ENCODE peak calls at places on chromosomes 7 and 10, in nine cellular contexts. One of them, this sample, is unnamed.

GRCh38 chr7:92973293-92973731 is 136.9 kb upstream of the CDK6 start:
- DNase-seq in OCI-LY7: no peak
- DNase-seq in body of pancreas: no peak
- DNase-seq in WTC11: no peak
- DNase-seq in right lobe of liver: no peak
- DNase-seq in fibroblast of mammary gland: no peak
- DNase-seq in CD4-positive, alpha-beta T cell: no peak
- DNase-seq in right atrium auricular region: no peak
- DNase-seq in CD8-positive, alpha-beta T cell: no peak
- DNase-seq in this sample: no peak

GRCh38 chr7:133754718-133755117 is 372.4 kb upstream of the LRGUK start:
- DNase-seq in right atrium auricular region: no peak
- DNase-seq in right lobe of liver: no peak
- DNase-seq in CD4-positive, alpha-beta T cell: no peak
- DNase-seq in CD8-positive, alpha-beta T cell: no peak
- DNase-seq in body of pancreas: no peak
- DNase-seq in fibroblast of mammary gland: no peak
- DNase-seq in WTC11: no peak
- DNase-seq in OCI-LY7: no peak
- DNase-seq in this sample: no peak

GRCh38 chr7:42593860-42594259 is 318.0 kb downstream of the C7orf25 start:
- DNase-seq in body of pancreas: no peak
- DNase-seq in fibroblast of mammary gland: no peak
- DNase-seq in WTC11: no peak
- DNase-seq in OCI-LY7: no peak
- DNase-seq in right lobe of liver: no peak
- DNase-seq in right atrium auricular region: no peak
- DNase-seq in CD8-positive, alpha-beta T cell: no peak
- DNase-seq in CD4-positive, alpha-beta T cell: no peak
- DNase-seq in this sample: no peak

GRCh38 chr7:87599336-87599735 is 1.3 kb downstream of the ABCB1 start:
- DNase-seq in OCI-LY7: peak
- DNase-seq in right lobe of liver: peak
- DNase-seq in CD8-positive, alpha-beta T cell: peak
- DNase-seq in right atrium auricular region: no peak
- DNase-seq in WTC11: no peak
- DNase-seq in CD4-positive, alpha-beta T cell: peak
- DNase-seq in fibroblast of mammary gland: no peak
- DNase-seq in body of pancreas: no peak
- DNase-seq in this sample: no peak

GRCh38 chr7:28144266-28144665 is 36.3 kb downstream of the JAZF1 start:
- DNase-seq in CD8-positive, alpha-beta T cell: no peak
- DNase-seq in right atrium auricular region: no peak
- DNase-seq in fibroblast of mammary gland: no peak
- DNase-seq in WTC11: peak
- DNase-seq in right lobe of liver: peak
- DNase-seq in CD4-positive, alpha-beta T cell: no peak
- DNase-seq in OCI-LY7: no peak
- DNase-seq in body of pancreas: no peak
- DNase-seq in this sample: peak

GRCh38 chr7:95527033-95527775 is 41.5 kb downstream of the ASB4 start:
- DNase-seq in right atrium auricular region: no peak
- DNase-seq in CD8-positive, alpha-beta T cell: no peak
- DNase-seq in fibroblast of mammary gland: peak
- DNase-seq in OCI-LY7: peak
- DNase-seq in right lobe of liver: peak
- DNase-seq in body of pancreas: peak
- DNase-seq in WTC11: peak
- DNase-seq in CD4-positive, alpha-beta T cell: no peak
- DNase-seq in this sample: peak

GRCh38 chr10:43299579-43299978 is 32.7 kb upstream of the RASGEF1A start:
- DNase-seq in fibroblast of mammary gland: no peak
- DNase-seq in CD8-positive, alpha-beta T cell: peak
- DNase-seq in body of pancreas: no peak
- DNase-seq in right lobe of liver: no peak
- DNase-seq in WTC11: no peak
- DNase-seq in CD4-positive, alpha-beta T cell: no peak
- DNase-seq in right atrium auricular region: no peak
- DNase-seq in OCI-LY7: no peak
- DNase-seq in this sample: no peak

GRCh38 chr7:151017953-151018420 is 6.3 kb downstream of the ATG9B start:
- DNase-seq in fibroblast of mammary gland: peak
- DNase-seq in CD8-positive, alpha-beta T cell: peak
- DNase-seq in body of pancreas: peak
- DNase-seq in right lobe of liver: peak
- DNase-seq in CD4-positive, alpha-beta T cell: peak
- DNase-seq in right atrium auricular region: no peak
- DNase-seq in OCI-LY7: peak
- DNase-seq in WTC11: peak
- DNase-seq in this sample: peak

GRCh38 chr10:75972494-75973276 is 541.3 kb downstream of the LRMDA start:
- DNase-seq in fibroblast of mammary gland: peak
- DNase-seq in OCI-LY7: no peak
- DNase-seq in body of pancreas: peak
- DNase-seq in right atrium auricular region: peak
- DNase-seq in right lobe of liver: no peak
- DNase-seq in WTC11: no peak
- DNase-seq in CD8-positive, alpha-beta T cell: no peak
- DNase-seq in CD4-positive, alpha-beta T cell: no peak
- DNase-seq in this sample: no peak

GRCh38 chr7:5395246-5395645 is 28.4 kb downstream of the TNRC18 start:
- DNase-seq in CD4-positive, alpha-beta T cell: no peak
- DNase-seq in right atrium auricular region: no peak
- DNase-seq in WTC11: no peak
- DNase-seq in right lobe of liver: no peak
- DNase-seq in body of pancreas: no peak
- DNase-seq in OCI-LY7: no peak
- DNase-seq in fibroblast of mammary gland: no peak
- DNase-seq in CD8-positive, alpha-beta T cell: no peak
- DNase-seq in this sample: no peak
- TF ChIP-seq CTCF in CD4-positive, alpha-beta T cell: no peak
- TF ChIP-seq CTCF in right atrium auricular region: no peak
- TF ChIP-seq CTCF in WTC11: no peak
- TF ChIP-seq CTCF in right lobe of liver: no peak
- TF ChIP-seq CTCF in body of pancreas: no peak
- TF ChIP-seq CTCF in OCI-LY7: no peak
- TF ChIP-seq CTCF in fibroblast of mammary gland: no peak
- TF ChIP-seq CTCF in CD8-positive, alpha-beta T cell: no peak
- TF ChIP-seq CTCF in this sample: no peak

GRCh38 chr7:15618275-15618674 is 56.5 kb upstream of the AGMO start:
- DNase-seq in CD4-positive, alpha-beta T cell: no peak
- DNase-seq in right atrium auricular region: no peak
- DNase-seq in OCI-LY7: no peak
- DNase-seq in right lobe of liver: no peak
- DNase-seq in CD8-positive, alpha-beta T cell: no peak
- DNase-seq in WTC11: no peak
- DNase-seq in fibroblast of mammary gland: no peak
- DNase-seq in body of pancreas: no peak
- DNase-seq in this sample: no peak

GRCh38 chr7:15620491-15621185 is 58.8 kb upstream of the AGMO start:
- DNase-seq in OCI-LY7: no peak
- DNase-seq in CD4-positive, alpha-beta T cell: no peak
- DNase-seq in right atrium auricular region: no peak
- DNase-seq in CD8-positive, alpha-beta T cell: no peak
- DNase-seq in WTC11: no peak
- DNase-seq in fibroblast of mammary gland: no peak
- DNase-seq in body of pancreas: no peak
- DNase-seq in right lobe of liver: no peak
- DNase-seq in this sample: no peak

GRCh38 chr7:15626041-15626440 is 60.4 kb downstream of the MEOX2 start:
- DNase-seq in OCI-LY7: no peak
- DNase-seq in CD8-positive, alpha-beta T cell: no peak
- DNase-seq in fibroblast of mammary gland: no peak
- DNase-seq in right lobe of liver: no peak
- DNase-seq in right atrium auricular region: no peak
- DNase-seq in WTC11: no peak
- DNase-seq in CD4-positive, alpha-beta T cell: no peak
- DNase-seq in body of pancreas: no peak
- DNase-seq in this sample: no peak

GRCh38 chr7:15625456-15625855 is 61.0 kb downstream of the MEOX2 start:
- DNase-seq in right atrium auricular region: no peak
- DNase-seq in CD4-positive, alpha-beta T cell: no peak
- DNase-seq in right lobe of liver: no peak
- DNase-seq in OCI-LY7: no peak
- DNase-seq in WTC11: no peak
- DNase-seq in fibroblast of mammary gland: no peak
- DNase-seq in body of pancreas: no peak
- DNase-seq in CD8-positive, alpha-beta T cell: no peak
- DNase-seq in this sample: no peak

GRCh38 chr7:15621468-15621867 is 59.7 kb upstream of the AGMO start:
- DNase-seq in CD4-positive, alpha-beta T cell: no peak
- DNase-seq in body of pancreas: no peak
- DNase-seq in WTC11: no peak
- DNase-seq in fibroblast of mammary gland: no peak
- DNase-seq in right lobe of liver: no peak
- DNase-seq in OCI-LY7: no peak
- DNase-seq in right atrium auricular region: no peak
- DNase-seq in CD8-positive, alpha-beta T cell: no peak
- DNase-seq in this sample: no peak
- TF ChIP-seq CTCF in CD4-positive, alpha-beta T cell: no peak
- TF ChIP-seq CTCF in body of pancreas: no peak
- TF ChIP-seq CTCF in WTC11: no peak
- TF ChIP-seq CTCF in fibroblast of mammary gland: no peak
- TF ChIP-seq CTCF in right lobe of liver: no peak
- TF ChIP-seq CTCF in OCI-LY7: no peak
- TF ChIP-seq CTCF in right atrium auricular region: no peak
- TF ChIP-seq CTCF in CD8-positive, alpha-beta T cell: no peak
- TF ChIP-seq CTCF in this sample: no peak

GRCh38 chr7:156764766-156765165 is 124.2 kb downstream of the RNF32 start:
- DNase-seq in CD8-positive, alpha-beta T cell: no peak
- DNase-seq in WTC11: no peak
- DNase-seq in right lobe of liver: no peak
- DNase-seq in right atrium auricular region: no peak
- DNase-seq in body of pancreas: no peak
- DNase-seq in OCI-LY7: no peak
- DNase-seq in fibroblast of mammary gland: no peak
- DNase-seq in CD4-positive, alpha-beta T cell: no peak
- DNase-seq in this sample: no peak

GRCh38 chr7:156759579-156760202 is 119.1 kb downstream of the RNF32 start:
- DNase-seq in fibroblast of mammary gland: no peak
- DNase-seq in CD8-positive, alpha-beta T cell: no peak
- DNase-seq in CD4-positive, alpha-beta T cell: no peak
- DNase-seq in right atrium auricular region: no peak
- DNase-seq in right lobe of liver: no peak
- DNase-seq in WTC11: no peak
- DNase-seq in body of pancreas: no peak
- DNase-seq in OCI-LY7: no peak
- DNase-seq in this sample: no peak

GRCh38 chr7:156765901-156766656 is 125.5 kb downstream of the RNF32 start:
- DNase-seq in fibroblast of mammary gland: no peak
- DNase-seq in CD8-positive, alpha-beta T cell: no peak
- DNase-seq in CD4-positive, alpha-beta T cell: no peak
- DNase-seq in WTC11: no peak
- DNase-seq in OCI-LY7: no peak
- DNase-seq in right atrium auricular region: no peak
- DNase-seq in right lobe of liver: no peak
- DNase-seq in body of pancreas: no peak
- DNase-seq in this sample: no peak

GRCh38 chr7:156766666-156767065 is 126.1 kb downstream of the RNF32 start:
- DNase-seq in CD8-positive, alpha-beta T cell: no peak
- DNase-seq in right atrium auricular region: no peak
- DNase-seq in body of pancreas: no peak
- DNase-seq in OCI-LY7: no peak
- DNase-seq in WTC11: no peak
- DNase-seq in fibroblast of mammary gland: no peak
- DNase-seq in CD4-positive, alpha-beta T cell: no peak
- DNase-seq in right lobe of liver: no peak
- DNase-seq in this sample: no peak

GRCh38 chr7:156764016-156764669 is 123.6 kb downstream of the RNF32 start:
- DNase-seq in right lobe of liver: peak
- DNase-seq in WTC11: peak
- DNase-seq in CD8-positive, alpha-beta T cell: no peak
- DNase-seq in body of pancreas: peak
- DNase-seq in CD4-positive, alpha-beta T cell: no peak
- DNase-seq in OCI-LY7: no peak
- DNase-seq in fibroblast of mammary gland: peak
- DNase-seq in right atrium auricular region: no peak
- DNase-seq in this sample: peak
- TF ChIP-seq CTCF in right lobe of liver: peak
- TF ChIP-seq CTCF in WTC11: no peak
- TF ChIP-seq CTCF in CD8-positive, alpha-beta T cell: no peak
- TF ChIP-seq CTCF in body of pancreas: peak
- TF ChIP-seq CTCF in CD4-positive, alpha-beta T cell: no peak
- TF ChIP-seq CTCF in OCI-LY7: peak
- TF ChIP-seq CTCF in fibroblast of mammary gland: peak
- TF ChIP-seq CTCF in right atrium auricular region: peak
- TF ChIP-seq CTCF in this sample: peak

GRCh38 chr7:37923996-37924395 is 3.6 kb downstream of the EPDR1 start:
- DNase-seq in fibroblast of mammary gland: no peak
- DNase-seq in right atrium auricular region: no peak
- DNase-seq in body of pancreas: no peak
- DNase-seq in right lobe of liver: no peak
- DNase-seq in CD4-positive, alpha-beta T cell: no peak
- DNase-seq in OCI-LY7: no peak
- DNase-seq in WTC11: no peak
- DNase-seq in CD8-positive, alpha-beta T cell: no peak
- DNase-seq in this sample: no peak

GRCh38 chr7:37921876-37922275 is 1.4 kb downstream of the EPDR1 start:
- DNase-seq in CD4-positive, alpha-beta T cell: no peak
- DNase-seq in right atrium auricular region: no peak
- DNase-seq in CD8-positive, alpha-beta T cell: no peak
- DNase-seq in right lobe of liver: no peak
- DNase-seq in fibroblast of mammary gland: no peak
- DNase-seq in OCI-LY7: no peak
- DNase-seq in body of pancreas: no peak
- DNase-seq in WTC11: no peak
- DNase-seq in this sample: no peak

GRCh38 chr7:37920619-37921339 is at the start of gene EPDR1:
- DNase-seq in CD4-positive, alpha-beta T cell: no peak
- DNase-seq in WTC11: peak
- DNase-seq in body of pancreas: peak
- DNase-seq in fibroblast of mammary gland: no peak
- DNase-seq in OCI-LY7: peak
- DNase-seq in CD8-positive, alpha-beta T cell: peak
- DNase-seq in right atrium auricular region: no peak
- DNase-seq in right lobe of liver: peak
- DNase-seq in this sample: peak

GRCh38 chr7:37920305-37920618 is 178 bp upstream of the EPDR1 start:
- DNase-seq in right lobe of liver: no peak
- DNase-seq in CD8-positive, alpha-beta T cell: no peak
- DNase-seq in right atrium auricular region: no peak
- DNase-seq in WTC11: no peak
- DNase-seq in fibroblast of mammary gland: no peak
- DNase-seq in OCI-LY7: no peak
- DNase-seq in body of pancreas: no peak
- DNase-seq in CD4-positive, alpha-beta T cell: no peak
- DNase-seq in this sample: no peak

DNA sequence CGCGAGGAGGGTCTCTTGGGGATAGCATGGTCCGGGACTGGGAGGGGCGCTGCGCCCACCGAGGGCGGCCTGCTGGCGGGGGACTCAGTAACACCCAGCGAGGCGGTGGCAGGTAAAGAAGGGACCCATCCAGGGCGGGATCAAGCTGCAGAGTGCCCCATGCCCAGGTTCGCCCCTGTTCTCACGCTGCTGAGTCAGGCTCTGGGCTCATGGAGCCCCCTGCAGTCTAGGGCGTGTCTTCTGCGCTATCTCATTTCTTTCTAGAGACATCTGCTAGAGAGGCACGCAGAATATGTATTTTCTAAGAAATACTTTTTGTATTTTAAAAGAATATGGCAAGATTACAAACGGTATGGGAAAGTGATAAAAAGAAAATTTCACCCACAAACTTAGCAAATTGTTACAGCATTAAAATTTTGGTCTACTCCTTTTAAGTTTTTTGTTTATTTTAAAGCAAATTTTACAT is 933 bp downstream of the EPDR1 start:
- DNase-seq in OCI-LY7: no peak
- DNase-seq in WTC11: peak
- DNase-seq in CD8-positive, alpha-beta T cell: no peak
- DNase-seq in body of pancreas: peak
- DNase-seq in right atrium auricular region: no peak
- DNase-seq in fibroblast of mammary gland: peak
- DNase-seq in right lobe of liver: peak
- DNase-seq in CD4-positive, alpha-beta T cell: no peak
- DNase-seq in this sample: no peak
- TF ChIP-seq CTCF in OCI-LY7: no peak
- TF ChIP-seq CTCF in WTC11: no peak
- TF ChIP-seq CTCF in CD8-positive, alpha-beta T cell: no peak
- TF ChIP-seq CTCF in body of pancreas: no peak
- TF ChIP-seq CTCF in right atrium auricular region: no peak
- TF ChIP-seq CTCF in fibroblast of mammary gland: peak
- TF ChIP-seq CTCF in right lobe of liver: no peak
- TF ChIP-seq CTCF in CD4-positive, alpha-beta T cell: no peak
- TF ChIP-seq CTCF in this sample: no peak

This sample was measured in dorsolateral prefrontal cortex.